ENCODE peak calls at places on chromosomes 7 and 10, in seven cellular contexts. X is stimulated activated naive CD8-positive, alpha-beta T cell treated with anti-CD3 and anti-CD28 coated beads, Interleukin-15, Interleukin-2, amounts not matched to agents 100 U/mL and 50 U/mL, for 24 hours; Q is activated naive CD4-positive, alpha-beta T cell treated with anti-CD3 and anti-CD28 coated beads, Interleukin-2, amount 50 U/mL, for 72 hours; N is body of pancreas; B is activated T-helper 17 cell treated with anti-CD3 and anti-CD28 coated beads, Interleukin-2, amount 50 U/mL, for 72 hours; V is Right ventricle myocardium superior; T is Right ventricle myocardium inferior. D is an unnamed sample.

GRCh38 chr7:27434729-27435400 is 192.3 kb downstream of the EVX1 start:
- ATAC-seq in X (no peak), Q (no peak), B (no peak), N (no peak), T (no peak), V (no peak), D (no peak)

GRCh38 chr10:72048450-72049124 is 39.8 kb downstream of the SPOCK2 start:
- ATAC-seq in Q (peak), X (peak), V (peak), B (peak), T (peak), N (peak), D (peak)

GRCh38 chr7:138338361-138338760 is 121.7 kb upstream of the TRIM24 start:
- ATAC-seq in T (no peak), X (no peak), Q (no peak), N (peak), V (peak), B (no peak), D (peak)

GRCh38 chr7:55517191-55517633 is 55.1 kb downstream of the VOPP1 start:
- ATAC-seq in B (peak), T (no peak), Q (peak), N (no peak), V (no peak), X (peak), D (no peak)

GRCh38 chr7:24851791-24852190 is 94.5 kb upstream of the GSDME start:
- ATAC-seq in B (peak), Q (peak), N (no peak), V (no peak), T (no peak), X (peak), D (no peak)

GRCh38 chr10:71494980-71495381 is 98.3 kb downstream of the CDH23 start:
- ATAC-seq in Q (no peak), B (peak), X (no peak), N (no peak), V (no peak), T (no peak), D (no peak)

GRCh38 chr7:42168512-42168911 is 68.5 kb downstream of the GLI3 start:
- ATAC-seq in V (no peak), B (no peak), Q (no peak), X (no peak), N (no peak), T (no peak), D (no peak)

GRCh38 chr10:25820496-25821415 is 113.3 kb upstream of the MYO3A start:
- ATAC-seq in Q (no peak), N (no peak), X (no peak), T (no peak), B (no peak), V (no peak), D (no peak)

GRCh38 chr10:43084812-43085211 is 7.9 kb downstream of the RET start:
- ATAC-seq in N (no peak), V (no peak), B (no peak), T (no peak), X (no peak), Q (no peak), D (no peak)

GRCh38 chr10:132170561-132171361 is 16.0 kb upstream of the DPYSL4 start:
- ATAC-seq in Q (no peak), X (no peak), B (no peak), T (no peak), V (no peak), N (no peak), D (no peak)

GRCh38 chr7:135772639-135773019 is 24.0 kb upstream of the FAM180A start:
- ATAC-seq in T (no peak), B (no peak), V (no peak), X (no peak), Q (no peak), N (no peak), D (no peak)

GRCh38 chr7:46854958-46855473 is 726.9 kb downstream of the TNS3 start:
- ATAC-seq in Q (no peak), N (no peak), T (no peak), X (no peak), V (no peak), B (no peak), D (no peak)

GRCh38 chr10:114271014-114271778 is 32.1 kb downstream of the VWA2 start:
- ATAC-seq in N (no peak), Q (no peak), X (no peak), B (no peak), T (peak), V (no peak), D (no peak)

GRCh38 chr7:128783143-128783799 is 7.7 kb upstream of the OPN1SW start:
- ATAC-seq in Q (peak), X (peak), T (peak), V (peak), N (no peak), B (no peak), D (peak)

GRCh38 chr10:71724539-71724938 is 5.0 kb upstream of the C10orf105 start:
- ATAC-seq in V (no peak), T (no peak), B (no peak), Q (no peak), X (no peak), N (no peak), D (no peak)

GRCh38 chr10:50392426-50392825 is 141.1 kb upstream of the ASAH2 start:
- ATAC-seq in X (no peak), T (no peak), N (no peak), Q (no peak), B (no peak), V (no peak), D (no peak)

GRCh38 chr7:110442386-110442837 is 648.5 kb upstream of the LRRN3 start:
- ATAC-seq in T (peak), X (no peak), Q (peak), B (peak), V (peak), N (peak), D (no peak)

GRCh38 chr7:87215051-87215450 is 4.5 kb downstream of the TMEM243 start:
- ATAC-seq in T (no peak), Q (no peak), B (no peak), X (no peak), N (no peak), V (no peak), D (no peak)

GRCh38 chr10:129881641-129882040 is 82.4 kb downstream of the EBF3 start:
- ATAC-seq in N (no peak), X (no peak), V (no peak), T (no peak), B (no peak), Q (no peak), D (no peak)

GRCh38 chr10:128324058-128324457 is 197.8 kb upstream of the MKI67 start:
- ATAC-seq in T (peak), N (no peak), B (no peak), X (no peak), V (peak), Q (no peak), D (no peak)

GRCh38 chr7:40674316-40674715 is 539.5 kb downstream of the SUGCT start:
- ATAC-seq in B (no peak), N (no peak), Q (no peak), T (no peak), X (no peak), V (no peak), D (no peak)

GRCh38 chr10:118047363-118047719 is 600 bp upstream of the RAB11FIP2 start:
- ATAC-seq in T (no peak), N (no peak), B (no peak), X (no peak), Q (no peak), V (no peak), D (no peak)

GRCh38 chr7:141715794-141716689 is 7.9 kb downstream of the WEE2 start:
- ATAC-seq in B (no peak), X (no peak), V (no peak), T (no peak), N (no peak), Q (no peak), D (no peak)

GRCh38 chr10:19889279-19889678 is 73.0 kb downstream of the PLXDC2 start:
- ATAC-seq in X (no peak), Q (no peak), B (no peak), N (no peak), T (no peak), V (no peak), D (no peak)

GRCh38 chr10:48885376-48885775 is 54.3 kb downstream of the LRRC18 start:
- ATAC-seq in Q (no peak), N (no peak), T (no peak), B (no peak), V (no peak), X (no peak), D (no peak)

GRCh38 chr7:106488465-106488864 is 172.5 kb downstream of the CCDC71L start:
- ATAC-seq in T (no peak), Q (no peak), X (no peak), B (no peak), V (no peak), N (no peak), D (no peak)

GRCh38 chr7:14837216-14837615 is 65.3 kb downstream of the DGKB start:
- ATAC-seq in T (no peak), N (no peak), B (no peak), Q (no peak), V (no peak), X (no peak), D (no peak)

GRCh38 chr10:59852671-59853070 is 53.7 kb downstream of the CCDC6 start:
- ATAC-seq in V (no peak), X (no peak), T (no peak), B (no peak), Q (no peak), N (no peak), D (no peak)

GRCh38 chr10:71998119-71998839 is 34.1 kb downstream of the CHST3 start:
- ATAC-seq in N (peak), B (no peak), X (no peak), T (peak), V (peak), Q (no peak), D (no peak)

GRCh38 chr10:30819306-30820190 is 190.0 kb upstream of the LYZL2 start:
- ATAC-seq in V (peak), N (no peak), X (no peak), Q (no peak), T (peak), B (no peak), D (no peak)

GRCh38 chr7:100156331-100157068 is 2.0 kb downstream of the TRAPPC14 start:
- ATAC-seq in N (no peak), Q (peak), T (no peak), X (peak), V (no peak), B (no peak), D (no peak)

D was measured in gastroesophageal sphincter.